ENCODE peak calls at places on chromosomes 13 and 19, in five cellular contexts. G is epithelial cell of esophagus, B is brain microvascular endothelial cell, D is B cell, I is endodermal cell. N is an unnamed sample.
A peak's percentile ranks its signal among the peaks of the same experiment; 100 is the strongest.

GRCh38 chr13:99542788-99543406 is 41.6 kb downstream of the TM9SF2 start:
- DNase-seq in G (no peak), B (no peak), D (peak; percentile 91), I (no peak), N (peak; percentile 72)

GRCh38 chr19:10690351-10690781 is 10.9 kb upstream of the QTRT1 start:
- DNase-seq in G (peak; percentile 36), B (peak; percentile 15), D (peak; percentile 30), I (no peak), N (no peak)

GRCh38 chr13:95067303-95067702 is 233.9 kb downstream of the ABCC4 start:
- DNase-seq in G (peak; percentile 39), B (no peak), D (no peak), I (no peak), N (no peak)

GRCh38 chr19:1469200-1469935 is 9.6 kb downstream of the C19orf25 start:
- DNase-seq in G (peak; percentile 56), B (no peak), D (no peak), I (peak; percentile 78), N (no peak)

GRCh38 chr13:71964491-71965108 is 97.6 kb upstream of the DACH1 start:
- DNase-seq in G (peak; percentile 5), B (peak; percentile 22), D (no peak), I (peak; percentile 46), N (no peak)

GRCh38 chr13:44237276-44237767 is 136.3 kb upstream of the SERP2 start:
- DNase-seq in G (peak; percentile 93), B (peak; percentile 98), D (no peak), I (no peak), N (peak; percentile 53)

GRCh38 chr19:11446652-11447301 is 11.3 kb downstream of the PRKCSH start:
- DNase-seq in G (peak; percentile 19), B (no peak), D (peak; percentile 65), I (peak; percentile 91), N (peak; percentile 79)

GRCh38 chr19:10830941-10831779 is 4.9 kb downstream of the TMED1 start:
- DNase-seq in G (no peak), B (no peak), D (no peak), I (no peak), N (no peak)

GRCh38 chr13:99500839-99501134 is 485 bp upstream of the TM9SF2 start:
- DNase-seq in G (no peak), B (no peak), D (no peak), I (no peak), N (no peak)

GRCh38 chr19:5711713-5712161 is 8.2 kb downstream of the LONP1 start:
- DNase-seq in G (no peak), B (no peak), D (no peak), I (no peak), N (no peak)

GRCh38 chr13:34420975-34421719 is 520.9 kb upstream of the NBEA start:
- DNase-seq in G (peak; percentile 90), B (no peak), D (no peak), I (no peak), N (no peak)

GRCh38 chr13:91132786-91133185 is 214.7 kb upstream of the MIR17HG start:
- DNase-seq in G (no peak), B (peak; percentile 37), D (no peak), I (no peak), N (no peak)

GRCh38 chr13:36533806-36534205 is 101.5 kb downstream of the CCNA1 start:
- DNase-seq in G (peak; percentile 92), B (no peak), D (no peak), I (no peak), N (no peak)

GRCh38 chr13:45728759-45729158 is 26.6 kb downstream of the CBY2 start:
- DNase-seq in G (no peak), B (no peak), D (no peak), I (peak; percentile 88), N (no peak)

GRCh38 chr13:110685305-110685704 is 20.6 kb downstream of the CARS2 start:
- DNase-seq in G (no peak), B (peak; percentile 65), D (no peak), I (no peak), N (no peak)

GRCh38 chr19:47492137-47492533 is 8.1 kb upstream of the KPTN start:
- DNase-seq in G (no peak), B (no peak), D (no peak), I (no peak), N (no peak)

GRCh38 chr13:107992542-107992941 is 222.8 kb downstream of the LIG4 start:
- DNase-seq in G (peak; percentile 7), B (no peak), D (no peak), I (no peak), N (no peak)

GRCh38 chr19:48090281-48090802 is 20.3 kb downstream of the PLA2G4C start:
- DNase-seq in G (no peak), B (no peak), D (no peak), I (no peak), N (no peak)

GRCh38 chr19:31610036-31610435 is 260.8 kb upstream of the TSHZ3 start:
- DNase-seq in G (no peak), B (no peak), D (no peak), I (no peak), N (no peak)

GRCh38 chr13:82118589-82118988 is 1763.7 kb downstream of the SLITRK1 start:
- DNase-seq in G (no peak), B (no peak), D (no peak), I (no peak), N (no peak)

GRCh38 chr19:47093841-47094240 is 19.7 kb downstream of the ZC3H4 start:
- DNase-seq in G (no peak), B (no peak), D (peak; percentile 50), I (no peak), N (peak; percentile 86)

GRCh38 chr19:8575467-8575997 is 1.7 kb downstream of the MYO1F start:
- DNase-seq in G (no peak), B (peak; percentile 12), D (no peak), I (peak; percentile 65), N (no peak)

GRCh38 chr13:110388141-110388943 is 81.3 kb downstream of the COL4A2 start:
- DNase-seq in G (peak; percentile 67), B (peak; percentile 94), D (no peak), I (peak; percentile 62), N (no peak)

GRCh38 chr13:61277877-61278276 is 137.8 kb downstream of the PCDH20 start:
- DNase-seq in G (no peak), B (no peak), D (no peak), I (no peak), N (no peak)

GRCh38 chr13:40271511-40271910 is 394.9 kb downstream of the FOXO1 start:
- DNase-seq in G (no peak), B (no peak), D (no peak), I (no peak), N (no peak)

GRCh38 chr13:108527849-108528248 is 101.6 kb upstream of the MYO16 start:
- DNase-seq in G (no peak), B (no peak), D (no peak), I (no peak), N (no peak)

GRCh38 chr13:95628488-95628887 is 16.0 kb downstream of the DZIP1 start:
- DNase-seq in G (no peak), B (no peak), D (no peak), I (no peak), N (no peak)

GRCh38 chr19:6739390-6739883 is at the start of gene TRIP10:
- DNase-seq in G (peak; percentile 78), B (peak; percentile 54), D (peak; percentile 85), I (peak; percentile 94), N (peak; percentile 98)

GRCh38 chr13:108266316-108266936 is 3.1 kb upstream of the TNFSF13B start:
- DNase-seq in G (no peak), B (no peak), D (no peak), I (no peak), N (no peak)

GRCh38 chr13:64457976-64458375 is 2772.2 kb downstream of the PCDH9 start:
- DNase-seq in G (no peak), B (no peak), D (no peak), I (no peak), N (no peak)

GRCh38 chr19:48367855-48368254 is 3.7 kb downstream of the SYNGR4 start:
- DNase-seq in G (no peak), B (no peak), D (no peak), I (no peak), N (no peak)

GRCh38 chr13:110359840-110360301 is 52.8 kb downstream of the COL4A2 start:
- DNase-seq in G (no peak), B (peak; percentile 97), D (no peak), I (peak; percentile 38), N (no peak)

GRCh38 chr13:30871713-30872029 is 34.4 kb upstream of the MEDAG start:
- DNase-seq in G (no peak), B (no peak), D (no peak), I (no peak), N (no peak)

GRCh38 chr19:10372698-10373097 is 7.7 kb downstream of the TYK2 start:
- DNase-seq in G (no peak), B (no peak), D (no peak), I (no peak), N (no peak)

GRCh38 chr13:25494708-25495411 is 123.1 kb downstream of the ATP8A2 start:
- DNase-seq in G (no peak), B (no peak), D (no peak), I (no peak), N (no peak)

GRCh38 chr19:1169921-1170885 is 3.9 kb downstream of the SBNO2 start:
- DNase-seq in G (peak; percentile 81), B (no peak), D (no peak), I (no peak), N (no peak)

GRCh38 chr13:44365008-44365407 is 8.6 kb upstream of the SERP2 start:
- DNase-seq in G (peak; percentile 93), B (no peak), D (no peak), I (no peak), N (no peak)

GRCh38 chr13:97074618-97075017 is 80.3 kb upstream of the OXGR1 start:
- DNase-seq in G (no peak), B (no peak), D (no peak), I (no peak), N (no peak)

GRCh38 chr19:41174297-41174928 is 18.6 kb upstream of the CYP2S1 start:
- DNase-seq in G (no peak), B (no peak), D (no peak), I (peak; percentile 15), N (no peak)
- TF ChIP-seq CTCF in G (no peak), B (no peak), D (no peak), I (no peak), N (no peak)

DNA sequence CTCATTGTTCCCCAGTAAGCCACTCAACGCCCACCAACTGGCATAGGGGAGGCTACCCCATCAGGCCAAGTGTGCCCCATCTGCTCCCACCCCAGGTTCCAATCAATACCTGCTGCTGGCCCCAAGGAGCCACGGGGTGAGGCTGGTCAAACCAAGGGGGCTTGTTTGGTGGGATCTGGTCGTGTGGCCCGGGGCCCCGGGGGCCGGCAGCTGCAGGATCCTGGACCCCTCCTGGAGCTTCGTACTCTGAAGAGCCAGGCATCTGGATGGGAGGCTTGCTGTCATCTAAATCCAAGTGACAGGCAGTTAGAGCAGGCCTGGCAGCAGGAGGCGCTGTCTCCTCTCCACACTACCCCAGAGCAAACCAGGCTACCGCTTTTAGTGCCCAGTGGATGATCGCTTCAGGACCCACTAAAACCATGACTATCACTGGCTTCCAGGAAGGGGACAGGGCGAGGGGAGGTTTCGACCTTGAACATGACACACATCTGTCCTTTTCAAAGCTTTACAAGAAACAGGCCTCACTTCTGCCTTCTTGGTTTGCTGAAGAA is 14.2 kb downstream of the CHERP start:
- DNase-seq in G (peak; percentile 29), B (no peak), D (no peak), I (peak; percentile 85), N (peak; percentile 61)
- TF ChIP-seq CTCF in G (peak; percentile 44), B (peak; percentile 65), D (peak; percentile 43), I (peak; percentile 77), N (peak; percentile 68)

GRCh38 chr19:33310606-33311325 is 8.4 kb upstream of the CEBPA start:
- DNase-seq in G (peak; percentile 46), B (no peak), D (no peak), I (no peak), N (no peak)
- TF ChIP-seq CTCF in G (peak; percentile 33), B (no peak), D (no peak), I (no peak), N (no peak)

GRCh38 chr19:36973021-36973843 is 57.1 kb downstream of the ZNF568 start:
- DNase-seq in G (peak; percentile 81), B (peak; percentile 61), D (peak; percentile 79), I (peak; percentile 57), N (peak; percentile 59)
- TF ChIP-seq CTCF in G (peak; percentile 90), B (peak; percentile 96), D (peak; percentile 78), I (peak; percentile 74), N (peak; percentile 51)

N was measured in GM13977.